ENCODE peak calls at places on chromosomes 13 and 19, in five cellular contexts. P is CD8-positive, alpha-beta T cell; D is RPMI8226; K is endothelial cell; T is anterior cingulate cortex. O is an unnamed sample.

GRCh38 chr13:37526710-37527446 is 71.7 kb downstream of the POSTN start:
- DNase-seq in P (no peak), D (no peak), K (no peak), T (no peak), O (no peak)

GRCh38 chr13:109568273-109568900 is 218.0 kb downstream of the IRS2 start:
- DNase-seq in P (no peak), D (no peak), K (no peak), T (no peak), O (no peak)

GRCh38 chr19:49340069-49340864 is 5.1 kb downstream of the CD37 start:
- DNase-seq in P (no peak), D (no peak), K (no peak), T (no peak), O (no peak)

GRCh38 chr19:30090476-30090875 is 148.4 kb downstream of the URI1 start:
- DNase-seq in P (no peak), D (no peak), K (no peak), T (no peak), O (no peak)

GRCh38 chr13:98504371-98504963 is 72.4 kb downstream of the STK24 start:
- DNase-seq in P (no peak), D (no peak), K (no peak), T (no peak), O (no peak)

GRCh38 chr13:98494769-98495168 is 82.1 kb downstream of the STK24 start:
- DNase-seq in P (no peak), D (no peak), K (no peak), T (no peak), O (no peak)

GRCh38 chr13:51714663-51715168 is 89.2 kb downstream of the DHRS12 start:
- DNase-seq in P (no peak), D (no peak), K (no peak), T (no peak), O (no peak)

GRCh38 chr19:16654151-16654550 is 5.8 kb downstream of the SMIM7 start:
- DNase-seq in P (no peak), D (no peak), K (no peak), T (peak), O (no peak)

GRCh38 chr13:101417043-101417406 is 717 bp upstream of the NALCN start:
- DNase-seq in P (no peak), D (no peak), K (no peak), T (no peak), O (no peak)

GRCh38 chr13:75353786-75354193 is 128.2 kb downstream of the TBC1D4 start:
- DNase-seq in P (no peak), D (no peak), K (no peak), T (no peak), O (no peak)

GRCh38 chr19:46265217-46265828 is 31.5 kb upstream of the HIF3A start:
- DNase-seq in P (peak), D (peak), K (peak), T (peak), O (peak)

GRCh38 chr13:40974460-40975407 is 44.4 kb downstream of the ELF1 start:
- DNase-seq in P (peak), D (peak), K (peak), T (no peak), O (no peak)

O was measured in hippocampal formation.